ENCODE peak calls at places on chromosomes 3 and 15, in eight cellular contexts. One of them, this sample, is unnamed.

GRCh38 chr15:64979252-64979710 is 10.4 kb downstream of the SPG21 start:
- DNase-seq in dorsolateral prefrontal cortex: no peak
- DNase-seq in heart right ventricle: no peak
- DNase-seq in GM23248: no peak
- DNase-seq in RWPE1: no peak
- DNase-seq in cardiac muscle cell: no peak
- DNase-seq in body of pancreas: no peak
- DNase-seq in ovary: no peak
- DNase-seq in this sample: no peak

GRCh38 chr15:79050977-79051376 is 39.6 kb downstream of the RASGRF1 start:
- DNase-seq in dorsolateral prefrontal cortex: no peak
- DNase-seq in heart right ventricle: no peak
- DNase-seq in GM23248: no peak
- DNase-seq in RWPE1: no peak
- DNase-seq in cardiac muscle cell: peak; percentile 10
- DNase-seq in body of pancreas: no peak
- DNase-seq in ovary: no peak
- DNase-seq in this sample: no peak

GRCh38 chr3:6105187-6105586 is 755.7 kb upstream of the GRM7 start:
- DNase-seq in dorsolateral prefrontal cortex: no peak
- DNase-seq in heart right ventricle: no peak
- DNase-seq in GM23248: no peak
- DNase-seq in RWPE1: no peak
- DNase-seq in cardiac muscle cell: no peak
- DNase-seq in body of pancreas: no peak
- DNase-seq in ovary: no peak
- DNase-seq in this sample: no peak

GRCh38 chr15:45326776-45327175 is 51.6 kb downstream of the GATM start:
- DNase-seq in dorsolateral prefrontal cortex: no peak
- DNase-seq in heart right ventricle: no peak
- DNase-seq in GM23248: no peak
- DNase-seq in RWPE1: no peak
- DNase-seq in cardiac muscle cell: no peak
- DNase-seq in body of pancreas: no peak
- DNase-seq in ovary: no peak
- DNase-seq in this sample: no peak

GRCh38 chr3:90091557-90091956 is 984.1 kb downstream of the EPHA3 start:
- DNase-seq in dorsolateral prefrontal cortex: no peak
- DNase-seq in heart right ventricle: no peak
- DNase-seq in GM23248: peak; percentile 61
- DNase-seq in RWPE1: peak; percentile 2
- DNase-seq in cardiac muscle cell: peak; percentile 74
- DNase-seq in body of pancreas: no peak
- DNase-seq in ovary: peak; percentile 51
- DNase-seq in this sample: peak; percentile 39

GRCh38 chr15:71800835-71801745 is 9.3 kb upstream of the NR2E3 start:
- DNase-seq in dorsolateral prefrontal cortex: no peak
- DNase-seq in heart right ventricle: no peak
- DNase-seq in GM23248: peak; percentile 85
- DNase-seq in RWPE1: peak; percentile 75
- DNase-seq in cardiac muscle cell: peak; percentile 77
- DNase-seq in body of pancreas: peak; percentile 55
- DNase-seq in ovary: no peak
- DNase-seq in this sample: no peak

GRCh38 chr3:153103406-153103945 is 58.5 kb upstream of the RAP2B start:
- DNase-seq in dorsolateral prefrontal cortex: no peak
- DNase-seq in heart right ventricle: no peak
- DNase-seq in GM23248: no peak
- DNase-seq in RWPE1: no peak
- DNase-seq in cardiac muscle cell: no peak
- DNase-seq in body of pancreas: no peak
- DNase-seq in ovary: no peak
- DNase-seq in this sample: no peak

GRCh38 chr3:113274425-113274824 is 63.1 kb downstream of the BOC start:
- DNase-seq in dorsolateral prefrontal cortex: no peak
- DNase-seq in heart right ventricle: no peak
- DNase-seq in GM23248: no peak
- DNase-seq in RWPE1: no peak
- DNase-seq in cardiac muscle cell: no peak
- DNase-seq in body of pancreas: peak; percentile 50
- DNase-seq in ovary: no peak
- DNase-seq in this sample: no peak

GRCh38 chr3:135917076-135917475 is 48.5 kb upstream of the PPP2R3A start:
- DNase-seq in dorsolateral prefrontal cortex: no peak
- DNase-seq in heart right ventricle: no peak
- DNase-seq in GM23248: no peak
- DNase-seq in RWPE1: no peak
- DNase-seq in cardiac muscle cell: no peak
- DNase-seq in body of pancreas: no peak
- DNase-seq in ovary: no peak
- DNase-seq in this sample: no peak

GRCh38 chr3:14333215-14333614 is 69.2 kb upstream of the SLC6A6 start:
- DNase-seq in dorsolateral prefrontal cortex: no peak
- DNase-seq in heart right ventricle: no peak
- DNase-seq in GM23248: no peak
- DNase-seq in RWPE1: no peak
- DNase-seq in cardiac muscle cell: no peak
- DNase-seq in body of pancreas: no peak
- DNase-seq in ovary: no peak
- DNase-seq in this sample: no peak

GRCh38 chr3:154194869-154195268 is 73.7 kb downstream of the ARHGEF26 start:
- DNase-seq in dorsolateral prefrontal cortex: no peak
- DNase-seq in heart right ventricle: no peak
- DNase-seq in GM23248: peak; percentile 4
- DNase-seq in RWPE1: no peak
- DNase-seq in cardiac muscle cell: no peak
- DNase-seq in body of pancreas: no peak
- DNase-seq in ovary: no peak
- DNase-seq in this sample: no peak

GRCh38 chr15:81068516-81068915 is 65.6 kb upstream of the CFAP161 start:
- DNase-seq in dorsolateral prefrontal cortex: no peak
- DNase-seq in heart right ventricle: no peak
- DNase-seq in GM23248: no peak
- DNase-seq in RWPE1: no peak
- DNase-seq in cardiac muscle cell: no peak
- DNase-seq in body of pancreas: no peak
- DNase-seq in ovary: no peak
- DNase-seq in this sample: no peak

GRCh38 chr15:36591534-36592411 is 12.3 kb downstream of the CDIN1 start:
- DNase-seq in dorsolateral prefrontal cortex: peak; percentile 44
- DNase-seq in heart right ventricle: no peak
- DNase-seq in GM23248: peak; percentile 66
- DNase-seq in RWPE1: peak; percentile 42
- DNase-seq in cardiac muscle cell: no peak
- DNase-seq in body of pancreas: peak; percentile 16
- DNase-seq in ovary: no peak
- DNase-seq in this sample: no peak

GRCh38 chr15:61857169-61857829 is 202.9 kb downstream of the VPS13C start:
- DNase-seq in dorsolateral prefrontal cortex: no peak
- DNase-seq in heart right ventricle: no peak
- DNase-seq in GM23248: no peak
- DNase-seq in RWPE1: no peak
- DNase-seq in cardiac muscle cell: no peak
- DNase-seq in body of pancreas: no peak
- DNase-seq in ovary: no peak
- DNase-seq in this sample: no peak

GRCh38 chr3:30768703-30769550 is 125.5 kb downstream of the GADL1 start:
- DNase-seq in dorsolateral prefrontal cortex: peak; percentile 81
- DNase-seq in heart right ventricle: peak; percentile 68
- DNase-seq in GM23248: peak; percentile 75
- DNase-seq in RWPE1: no peak
- DNase-seq in cardiac muscle cell: peak; percentile 80
- DNase-seq in body of pancreas: peak; percentile 71
- DNase-seq in ovary: peak; percentile 72
- DNase-seq in this sample: peak; percentile 4

GRCh38 chr3:43159496-43160255 is 53.8 kb upstream of the POMGNT2 start:
- DNase-seq in dorsolateral prefrontal cortex: no peak
- DNase-seq in heart right ventricle: no peak
- DNase-seq in GM23248: no peak
- DNase-seq in RWPE1: no peak
- DNase-seq in cardiac muscle cell: no peak
- DNase-seq in body of pancreas: no peak
- DNase-seq in ovary: no peak
- DNase-seq in this sample: no peak

GRCh38 chr15:96046620-96047240 is 283.8 kb upstream of the NR2F2 start:
- DNase-seq in dorsolateral prefrontal cortex: no peak
- DNase-seq in heart right ventricle: no peak
- DNase-seq in GM23248: peak; percentile 77
- DNase-seq in RWPE1: no peak
- DNase-seq in cardiac muscle cell: no peak
- DNase-seq in body of pancreas: no peak
- DNase-seq in ovary: no peak
- DNase-seq in this sample: no peak

GRCh38 chr3:2643606-2644005 is 466.6 kb downstream of the IL5RA start:
- DNase-seq in dorsolateral prefrontal cortex: no peak
- DNase-seq in heart right ventricle: no peak
- DNase-seq in GM23248: no peak
- DNase-seq in RWPE1: no peak
- DNase-seq in cardiac muscle cell: no peak
- DNase-seq in body of pancreas: no peak
- DNase-seq in ovary: no peak
- DNase-seq in this sample: no peak

GRCh38 chr15:98676586-98677270 is 28.4 kb downstream of the IGF1R start:
- DNase-seq in dorsolateral prefrontal cortex: no peak
- DNase-seq in heart right ventricle: no peak
- DNase-seq in GM23248: no peak
- DNase-seq in RWPE1: no peak
- DNase-seq in cardiac muscle cell: no peak
- DNase-seq in body of pancreas: no peak
- DNase-seq in ovary: no peak
- DNase-seq in this sample: no peak

GRCh38 chr3:161295325-161295724 is 74.2 kb downstream of the NMD3 start:
- DNase-seq in dorsolateral prefrontal cortex: no peak
- DNase-seq in heart right ventricle: no peak
- DNase-seq in GM23248: peak; percentile 2
- DNase-seq in RWPE1: no peak
- DNase-seq in cardiac muscle cell: no peak
- DNase-seq in body of pancreas: no peak
- DNase-seq in ovary: no peak
- DNase-seq in this sample: no peak

GRCh38 chr15:25052191-25052999 is 97.6 kb downstream of the SNRPN start:
- DNase-seq in dorsolateral prefrontal cortex: peak; percentile 22
- DNase-seq in heart right ventricle: no peak
- DNase-seq in GM23248: no peak
- DNase-seq in RWPE1: no peak
- DNase-seq in cardiac muscle cell: no peak
- DNase-seq in body of pancreas: peak; percentile 11
- DNase-seq in ovary: no peak
- DNase-seq in this sample: no peak

GRCh38 chr3:141360888-141361598 is 7.3 kb upstream of the ZBTB38 start:
- DNase-seq in dorsolateral prefrontal cortex: no peak
- DNase-seq in heart right ventricle: no peak
- DNase-seq in GM23248: peak; percentile 84
- DNase-seq in RWPE1: peak; percentile 57
- DNase-seq in cardiac muscle cell: peak; percentile 63
- DNase-seq in body of pancreas: no peak
- DNase-seq in ovary: no peak
- DNase-seq in this sample: no peak
- H3K27ac ChIP-seq in dorsolateral prefrontal cortex: peak overlapping the region; percentile 70
- H3K27ac ChIP-seq in heart right ventricle: peak overlapping the region; percentile 39
- H3K27ac ChIP-seq in GM23248: peak overlapping the region; percentile 57
- H3K27ac ChIP-seq in RWPE1: no peak overlapping the region
- H3K27ac ChIP-seq in cardiac muscle cell: no peak overlapping the region
- H3K27ac ChIP-seq in body of pancreas: peak overlapping the region; percentile 0
- H3K27ac ChIP-seq in ovary: no peak overlapping the region
- H3K27ac ChIP-seq in this sample: peak overlapping the region; percentile 54

GRCh38 chr3:129654126-129654525 is 47.6 kb upstream of the PLXND1 start:
- DNase-seq in dorsolateral prefrontal cortex: no peak
- DNase-seq in heart right ventricle: no peak
- DNase-seq in GM23248: peak; percentile 82
- DNase-seq in RWPE1: no peak
- DNase-seq in cardiac muscle cell: no peak
- DNase-seq in body of pancreas: no peak
- DNase-seq in ovary: no peak
- DNase-seq in this sample: no peak
- H3K27ac ChIP-seq in dorsolateral prefrontal cortex: no peak overlapping the region
- H3K27ac ChIP-seq in heart right ventricle: no peak overlapping the region
- H3K27ac ChIP-seq in GM23248: peak overlapping the region; percentile 45
- H3K27ac ChIP-seq in RWPE1: no peak overlapping the region
- H3K27ac ChIP-seq in cardiac muscle cell: no peak overlapping the region
- H3K27ac ChIP-seq in body of pancreas: no peak overlapping the region
- H3K27ac ChIP-seq in ovary: no peak overlapping the region
- H3K27ac ChIP-seq in this sample: no peak overlapping the region

GRCh38 chr3:45793482-45794176 is 2.7 kb downstream of the SLC6A20 start:
- DNase-seq in dorsolateral prefrontal cortex: no peak
- DNase-seq in heart right ventricle: no peak
- DNase-seq in GM23248: no peak
- DNase-seq in RWPE1: no peak
- DNase-seq in cardiac muscle cell: no peak
- DNase-seq in body of pancreas: peak; percentile 62
- DNase-seq in ovary: no peak
- DNase-seq in this sample: no peak

GRCh38 chr3:45794177-45794560 is 2.2 kb downstream of the SLC6A20 start:
- DNase-seq in dorsolateral prefrontal cortex: no peak
- DNase-seq in heart right ventricle: no peak
- DNase-seq in GM23248: no peak
- DNase-seq in RWPE1: no peak
- DNase-seq in cardiac muscle cell: no peak
- DNase-seq in body of pancreas: no peak
- DNase-seq in ovary: no peak
- DNase-seq in this sample: no peak

GRCh38 chr3:45790611-45791010 is 5.7 kb downstream of the SLC6A20 start:
- DNase-seq in dorsolateral prefrontal cortex: no peak
- DNase-seq in heart right ventricle: no peak
- DNase-seq in GM23248: no peak
- DNase-seq in RWPE1: no peak
- DNase-seq in cardiac muscle cell: no peak
- DNase-seq in body of pancreas: no peak
- DNase-seq in ovary: no peak
- DNase-seq in this sample: no peak

GRCh38 chr3:45792516-45793172 is 3.7 kb downstream of the SLC6A20 start:
- DNase-seq in dorsolateral prefrontal cortex: no peak
- DNase-seq in heart right ventricle: no peak
- DNase-seq in GM23248: no peak
- DNase-seq in RWPE1: no peak
- DNase-seq in cardiac muscle cell: no peak
- DNase-seq in body of pancreas: no peak
- DNase-seq in ovary: no peak
- DNase-seq in this sample: no peak

GRCh38 chr3:45792036-45792435 is 4.3 kb downstream of the SLC6A20 start:
- DNase-seq in dorsolateral prefrontal cortex: no peak
- DNase-seq in heart right ventricle: no peak
- DNase-seq in GM23248: no peak
- DNase-seq in RWPE1: no peak
- DNase-seq in cardiac muscle cell: no peak
- DNase-seq in body of pancreas: no peak
- DNase-seq in ovary: no peak
- DNase-seq in this sample: no peak
- H3K27ac ChIP-seq in dorsolateral prefrontal cortex: no peak overlapping the region
- H3K27ac ChIP-seq in heart right ventricle: no peak overlapping the region
- H3K27ac ChIP-seq in GM23248: no peak overlapping the region
- H3K27ac ChIP-seq in RWPE1: no peak overlapping the region
- H3K27ac ChIP-seq in cardiac muscle cell: no peak overlapping the region
- H3K27ac ChIP-seq in body of pancreas: no peak overlapping the region
- H3K27ac ChIP-seq in ovary: no peak overlapping the region
- H3K27ac ChIP-seq in this sample: no peak overlapping the region

DNA sequence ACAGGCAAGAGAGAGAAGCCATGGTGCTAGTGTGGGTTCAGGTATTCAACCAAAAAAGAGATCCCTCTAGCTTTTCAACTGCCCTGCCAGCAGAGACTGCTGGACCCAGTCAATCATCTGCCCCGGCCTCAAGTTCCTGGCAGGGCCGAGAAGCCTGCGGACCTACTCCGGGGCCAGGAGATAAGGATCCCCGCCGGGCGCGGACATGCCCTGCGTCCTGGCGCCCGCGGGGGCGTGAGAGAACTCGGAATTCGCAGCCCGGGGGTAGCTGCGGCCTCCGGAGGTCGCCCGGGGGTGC is 821 bp upstream of the MAGI1 start:
- DNase-seq in dorsolateral prefrontal cortex: no peak
- DNase-seq in heart right ventricle: peak; percentile 64
- DNase-seq in GM23248: peak; percentile 85
- DNase-seq in RWPE1: no peak
- DNase-seq in cardiac muscle cell: peak; percentile 61
- DNase-seq in body of pancreas: peak; percentile 57
- DNase-seq in ovary: peak; percentile 36
- DNase-seq in this sample: peak; percentile 57
- H3K27ac ChIP-seq in dorsolateral prefrontal cortex: peak overlapping the region; percentile 93
- H3K27ac ChIP-seq in heart right ventricle: peak overlapping the region; percentile 84
- H3K27ac ChIP-seq in GM23248: peak overlapping the region; percentile 97
- H3K27ac ChIP-seq in RWPE1: peak overlapping the region; percentile 96
- H3K27ac ChIP-seq in cardiac muscle cell: peak overlapping the region; percentile 95
- H3K27ac ChIP-seq in body of pancreas: peak overlapping the region; percentile 98
- H3K27ac ChIP-seq in ovary: peak overlapping the region; percentile 56
- H3K27ac ChIP-seq in this sample: peak overlapping the region; percentile 71

This sample was measured in substantia nigra.